ENCODE peak calls at places on chromosomes 16 and 17, in five cellular contexts. One of them, this sample, is unnamed.
A peak's percentile ranks its signal among the peaks of the same experiment; 100 is the strongest.

GRCh38 chr17:9766970-9767369 is 24.4 kb downstream of the DHRS7C start:
- DNase-seq in RWPE1: no peak
- DNase-seq in CD8-positive, alpha-beta T cell: no peak
- DNase-seq in K562: no peak
- DNase-seq in IMR-90: no peak
- DNase-seq in this sample: no peak

GRCh38 chr16:50207652-50208051 is 54.5 kb downstream of the TENT4B start:
- DNase-seq in RWPE1: no peak
- DNase-seq in IMR-90: peak; percentile 72
- DNase-seq in CD8-positive, alpha-beta T cell: no peak
- DNase-seq in K562: no peak
- DNase-seq in this sample: no peak

GRCh38 chr17:56319531-56319930 is 166.3 kb downstream of the ANKFN1 start:
- DNase-seq in K562: peak; percentile 16
- DNase-seq in CD8-positive, alpha-beta T cell: no peak
- DNase-seq in RWPE1: peak; percentile 44
- DNase-seq in IMR-90: peak; percentile 70
- DNase-seq in this sample: no peak

GRCh38 chr16:85370543-85370880 is 242.6 kb upstream of the GSE1 start:
- DNase-seq in K562: peak; percentile 35
- DNase-seq in RWPE1: no peak
- DNase-seq in CD8-positive, alpha-beta T cell: no peak
- DNase-seq in IMR-90: no peak
- DNase-seq in this sample: no peak

GRCh38 chr17:74654742-74655141 is 31.2 kb upstream of the CD300E start:
- DNase-seq in K562: no peak
- DNase-seq in CD8-positive, alpha-beta T cell: no peak
- DNase-seq in RWPE1: no peak
- DNase-seq in IMR-90: no peak
- DNase-seq in this sample: no peak

GRCh38 chr17:43578699-43579569 is 32.8 kb upstream of the ETV4 start:
- DNase-seq in IMR-90: peak; percentile 85
- DNase-seq in RWPE1: no peak
- DNase-seq in K562: no peak
- DNase-seq in CD8-positive, alpha-beta T cell: peak; percentile 18
- DNase-seq in this sample: peak; percentile 44

GRCh38 chr16:66298571-66299120 is 67.8 kb upstream of the CDH5 start:
- DNase-seq in CD8-positive, alpha-beta T cell: no peak
- DNase-seq in K562: no peak
- DNase-seq in RWPE1: no peak
- DNase-seq in IMR-90: no peak
- DNase-seq in this sample: no peak

GRCh38 chr16:69089091-69089912 is 16.2 kb upstream of the HAS3 start:
- DNase-seq in K562: peak; percentile 68
- DNase-seq in RWPE1: no peak
- DNase-seq in IMR-90: peak; percentile 53
- DNase-seq in CD8-positive, alpha-beta T cell: peak; percentile 32
- DNase-seq in this sample: peak; percentile 62

GRCh38 chr16:7086842-7087616 is 245.6 kb upstream of the RBFOX1 start:
- DNase-seq in IMR-90: no peak
- DNase-seq in CD8-positive, alpha-beta T cell: no peak
- DNase-seq in RWPE1: no peak
- DNase-seq in K562: no peak
- DNase-seq in this sample: no peak

GRCh38 chr16:87895641-87896141 is 26.4 kb upstream of the SLC7A5 start:
- DNase-seq in K562: no peak
- DNase-seq in CD8-positive, alpha-beta T cell: peak; percentile 73
- DNase-seq in IMR-90: peak; percentile 52
- DNase-seq in RWPE1: no peak
- DNase-seq in this sample: no peak

GRCh38 chr17:80169784-80170500 is at the start of gene CARD14:
- DNase-seq in K562: no peak
- DNase-seq in CD8-positive, alpha-beta T cell: no peak
- DNase-seq in IMR-90: no peak
- DNase-seq in RWPE1: peak; percentile 72
- DNase-seq in this sample: peak; percentile 83

GRCh38 chr16:87948119-87948545 is 3.1 kb upstream of the BANP start:
- DNase-seq in K562: no peak
- DNase-seq in IMR-90: no peak
- DNase-seq in CD8-positive, alpha-beta T cell: no peak
- DNase-seq in RWPE1: no peak
- DNase-seq in this sample: no peak

GRCh38 chr16:87963400-87963799 is 12.2 kb downstream of the BANP start:
- DNase-seq in CD8-positive, alpha-beta T cell: peak; percentile 62
- DNase-seq in IMR-90: peak; percentile 93
- DNase-seq in K562: no peak
- DNase-seq in RWPE1: peak; percentile 75
- DNase-seq in this sample: no peak

GRCh38 chr16:57446530-57447141 is 549 bp downstream of the CIAPIN1 start:
- DNase-seq in RWPE1: peak; percentile 41
- DNase-seq in K562: peak; percentile 33
- DNase-seq in IMR-90: peak; percentile 4
- DNase-seq in CD8-positive, alpha-beta T cell: peak; percentile 19
- DNase-seq in this sample: peak; percentile 7

GRCh38 chr16:30473231-30474061 is 904 bp downstream of the ITGAL start:
- DNase-seq in K562: no peak
- DNase-seq in CD8-positive, alpha-beta T cell: peak; percentile 52
- DNase-seq in RWPE1: no peak
- DNase-seq in IMR-90: no peak
- DNase-seq in this sample: no peak

GRCh38 chr17:50689251-50689650 is 18.5 kb downstream of the ANKRD40 start:
- DNase-seq in K562: peak; percentile 31
- DNase-seq in IMR-90: peak; percentile 66
- DNase-seq in CD8-positive, alpha-beta T cell: no peak
- DNase-seq in RWPE1: no peak
- DNase-seq in this sample: peak; percentile 82

GRCh38 chr16:50910698-50911025 is 168.8 kb downstream of the CYLD start:
- DNase-seq in K562: no peak
- DNase-seq in CD8-positive, alpha-beta T cell: no peak
- DNase-seq in RWPE1: no peak
- DNase-seq in IMR-90: no peak
- DNase-seq in this sample: no peak

DNA sequence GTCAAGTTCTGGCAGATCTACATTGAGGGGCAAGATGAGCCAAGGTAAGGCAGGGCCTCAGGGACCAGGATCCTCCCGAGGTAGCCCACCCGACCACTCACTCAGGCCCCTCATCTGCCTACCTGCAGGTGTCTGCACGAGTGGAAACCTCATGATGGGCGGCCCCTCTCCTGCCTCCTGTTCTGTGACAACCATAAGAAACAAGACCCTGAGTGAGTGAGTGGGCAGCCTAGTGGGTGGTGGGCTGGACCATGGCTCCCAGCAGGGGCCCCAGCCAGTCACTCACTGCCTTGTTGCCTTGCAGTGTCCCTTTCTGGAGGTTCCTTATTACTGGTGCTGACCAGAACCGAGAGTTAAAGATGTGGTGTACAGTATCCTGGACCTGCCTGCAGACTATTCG is 5.4 kb downstream of the EDC4 start:
- DNase-seq in RWPE1: no peak
- DNase-seq in K562: no peak
- DNase-seq in CD8-positive, alpha-beta T cell: no peak
- DNase-seq in IMR-90: no peak
- DNase-seq in this sample: no peak
- H3K27ac ChIP-seq in RWPE1: no peak overlapping the region
- H3K27ac ChIP-seq in K562: no peak overlapping the region
- H3K27ac ChIP-seq in CD8-positive, alpha-beta T cell: no peak overlapping the region
- H3K27ac ChIP-seq in IMR-90: no peak overlapping the region
- H3K27ac ChIP-seq in this sample: no peak overlapping the region

DNA sequence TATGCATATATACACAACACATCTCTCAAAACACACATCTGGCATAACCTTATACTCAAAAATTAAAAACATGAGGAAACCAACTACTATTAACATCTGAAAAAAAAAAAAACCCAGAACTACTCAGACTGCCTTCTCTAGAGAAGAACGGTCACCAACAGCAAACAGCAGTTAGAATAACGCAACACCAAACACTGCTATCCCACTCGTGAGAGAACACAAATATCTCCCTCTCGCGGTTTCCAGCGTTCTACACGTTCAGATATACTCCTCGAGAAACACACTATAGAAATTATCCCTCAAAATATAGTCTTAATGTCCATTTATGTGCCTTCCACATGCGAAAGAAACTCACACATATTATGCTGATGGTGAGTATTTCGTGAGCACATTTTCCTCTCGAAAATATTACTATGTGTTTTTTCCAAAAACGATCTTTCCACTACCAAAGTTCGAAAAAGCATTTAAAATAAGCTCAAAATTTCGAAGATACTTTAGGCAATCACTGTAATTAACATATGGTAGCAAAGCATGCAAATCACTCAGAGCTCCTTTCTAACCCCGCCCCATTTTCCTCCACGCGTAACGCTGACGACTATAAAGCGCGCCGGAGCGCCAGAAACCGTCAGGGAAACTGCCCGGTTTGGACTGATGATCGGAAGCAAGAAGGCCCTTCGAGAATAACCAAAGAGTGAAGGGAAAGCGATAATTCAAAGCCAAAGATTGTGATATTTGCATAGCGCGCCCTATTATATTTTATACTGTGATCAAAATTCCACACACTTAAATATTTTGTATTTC is 60.1 kb downstream of the TEX14 start:
- DNase-seq in CD8-positive, alpha-beta T cell: peak; percentile 94
- DNase-seq in IMR-90: peak; percentile 99
- DNase-seq in RWPE1: peak; percentile 82
- DNase-seq in K562: peak; percentile 86
- DNase-seq in this sample: peak; percentile 99
- TF ChIP-seq CTCF in CD8-positive, alpha-beta T cell: no peak
- TF ChIP-seq CTCF in IMR-90: peak; percentile 22
- TF ChIP-seq CTCF in RWPE1: peak; percentile 14
- TF ChIP-seq CTCF in K562: peak; percentile 15
- TF ChIP-seq CTCF in this sample: peak; percentile 35

DNA sequence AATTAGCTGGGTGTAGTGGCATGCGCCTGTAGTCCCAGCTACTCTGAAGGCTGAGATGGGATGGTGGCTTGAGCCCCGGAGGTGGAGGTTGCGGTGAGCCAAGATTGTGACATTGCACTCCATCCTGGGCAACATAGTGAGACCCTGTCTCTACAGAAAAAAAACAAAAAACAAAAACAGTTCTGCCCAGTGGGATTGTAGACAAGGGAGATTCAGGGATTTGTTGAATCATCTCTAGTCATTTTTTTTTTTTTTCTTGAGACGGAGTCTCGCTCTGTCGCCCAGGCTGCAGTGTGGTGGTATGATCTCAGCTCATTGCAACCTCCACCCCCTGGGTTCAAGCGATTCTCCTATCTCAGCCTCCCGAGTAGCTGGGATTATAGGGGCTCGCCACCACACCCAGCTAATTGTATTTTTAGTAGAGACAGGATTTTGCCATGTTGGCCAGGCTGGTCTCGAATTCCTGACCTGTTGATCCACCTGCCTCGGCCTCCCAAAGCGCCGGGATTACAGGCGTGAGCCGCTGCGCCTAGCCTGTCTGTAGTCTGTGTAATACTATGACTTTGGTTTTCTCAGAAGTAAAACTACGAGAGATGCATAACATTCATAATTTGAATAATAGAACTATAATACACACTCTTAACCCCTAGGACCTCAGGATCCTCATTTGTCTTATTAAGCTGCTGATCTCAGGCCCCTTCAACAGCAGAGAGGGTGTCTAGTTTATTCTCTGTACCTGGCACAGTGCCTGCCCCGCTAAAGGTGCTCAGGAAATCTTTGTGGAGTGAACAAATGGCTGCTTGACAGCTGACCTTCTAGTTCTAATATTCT is 1.4 kb downstream of the TEN1 start:
- DNase-seq in CD8-positive, alpha-beta T cell: no peak
- DNase-seq in IMR-90: no peak
- DNase-seq in RWPE1: no peak
- DNase-seq in K562: no peak
- DNase-seq in this sample: no peak
- H3K27ac ChIP-seq in CD8-positive, alpha-beta T cell: peak overlapping the region; percentile 97
- H3K27ac ChIP-seq in IMR-90: peak overlapping the region; percentile 93
- H3K27ac ChIP-seq in RWPE1: peak overlapping the region; percentile 98
- H3K27ac ChIP-seq in K562: peak overlapping the region; percentile 78
- H3K27ac ChIP-seq in this sample: peak overlapping the region; percentile 87

GRCh38 chr17:61862105-61862574 is 1.2 kb downstream of the BRIP1 start:
- DNase-seq in RWPE1: peak; percentile 48
- DNase-seq in CD8-positive, alpha-beta T cell: no peak
- DNase-seq in IMR-90: peak; percentile 42
- DNase-seq in K562: no peak
- DNase-seq in this sample: peak; percentile 63
- TF ChIP-seq CTCF in RWPE1: no peak
- TF ChIP-seq CTCF in CD8-positive, alpha-beta T cell: no peak
- TF ChIP-seq CTCF in IMR-90: no peak
- TF ChIP-seq CTCF in K562: no peak
- TF ChIP-seq CTCF in this sample: no peak

GRCh38 chr17:48996696-48997102 is 486 bp upstream of the IGF2BP1 start:
- DNase-seq in CD8-positive, alpha-beta T cell: no peak
- DNase-seq in K562: no peak
- DNase-seq in RWPE1: no peak
- DNase-seq in IMR-90: no peak
- DNase-seq in this sample: no peak

GRCh38 chr17:48997103-48997826 is at the start of gene IGF2BP1:
- DNase-seq in K562: peak; percentile 79
- DNase-seq in CD8-positive, alpha-beta T cell: no peak
- DNase-seq in IMR-90: peak; percentile 78
- DNase-seq in RWPE1: no peak
- DNase-seq in this sample: no peak

GRCh38 chr17:48998557-48999440 is 1.6 kb downstream of the IGF2BP1 start:
- DNase-seq in K562: peak; percentile 57
- DNase-seq in RWPE1: no peak
- DNase-seq in CD8-positive, alpha-beta T cell: no peak
- DNase-seq in IMR-90: peak; percentile 59
- DNase-seq in this sample: no peak

GRCh38 chr17:48995871-48996695 is 1.1 kb upstream of the IGF2BP1 start:
- DNase-seq in RWPE1: no peak
- DNase-seq in CD8-positive, alpha-beta T cell: no peak
- DNase-seq in IMR-90: no peak
- DNase-seq in K562: peak; percentile 88
- DNase-seq in this sample: no peak

DNA sequence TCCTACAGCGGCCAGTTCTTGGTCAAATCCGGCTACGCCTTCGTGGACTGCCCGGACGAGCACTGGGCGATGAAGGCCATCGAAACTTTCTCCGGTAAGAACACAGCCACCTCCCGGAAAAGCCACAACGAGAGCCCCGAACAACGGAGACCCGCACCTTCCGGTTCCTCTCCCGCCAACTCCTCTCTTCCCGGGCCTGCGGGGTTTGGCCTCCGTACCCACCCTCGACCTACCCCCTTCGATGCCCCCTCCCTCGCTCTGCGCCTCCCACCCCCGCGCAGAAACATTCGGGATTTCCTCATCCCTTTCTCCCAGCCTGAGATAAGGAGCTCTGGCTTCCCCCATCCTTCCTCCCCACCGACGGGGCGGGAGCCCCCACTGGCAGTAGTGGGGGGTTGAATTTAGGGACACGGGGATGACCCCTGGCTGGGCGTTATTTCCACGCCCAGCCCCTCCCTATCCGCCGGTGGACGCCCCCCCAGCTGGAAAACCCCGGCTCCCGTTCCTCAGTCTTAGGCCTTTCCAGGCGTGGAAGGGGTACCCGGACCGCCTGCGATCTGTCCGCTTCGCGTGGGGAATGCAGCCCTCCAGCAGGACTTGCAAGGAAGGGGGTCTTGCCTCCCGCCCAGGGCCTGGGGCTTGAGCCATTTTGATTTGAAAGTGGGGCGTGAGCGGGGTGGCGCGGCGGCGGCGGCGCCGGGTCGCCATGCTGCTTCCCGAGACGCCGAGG is 807 bp downstream of the IGF2BP1 start:
- DNase-seq in RWPE1: no peak
- DNase-seq in IMR-90: no peak
- DNase-seq in K562: peak; percentile 79
- DNase-seq in CD8-positive, alpha-beta T cell: no peak
- DNase-seq in this sample: no peak
- H3K27ac ChIP-seq in RWPE1: no peak overlapping the region
- H3K27ac ChIP-seq in IMR-90: peak overlapping the region; percentile 95
- H3K27ac ChIP-seq in K562: peak overlapping the region; percentile 97
- H3K27ac ChIP-seq in CD8-positive, alpha-beta T cell: no peak overlapping the region
- H3K27ac ChIP-seq in this sample: peak overlapping the region; percentile 66